ENCODE peak calls at places on chromosomes 3 and 15, in nine cellular contexts. P, C, Z, R, N, A, Q, H and D are unnamed samples.

GRCh38 chr3:4828279-4829030 is 150.8 kb upstream of the BHLHE40 start:
- DNase-seq in N (no peak), C (no peak), Q (no peak), R (no peak), A (peak; percentile 91), H (no peak), P (no peak), Z (no peak), D (no peak)

GRCh38 chr15:73324496-73325170 is 44.1 kb downstream of the HCN4 start:
- DNase-seq in Q (peak; percentile 49), A (no peak), R (no peak), H (no peak), Z (no peak), C (no peak), N (no peak), P (no peak), D (peak; percentile 11)

GRCh38 chr3:73603771-73604171 is 21.0 kb downstream of the PDZRN3 start:
- DNase-seq in C (no peak), H (no peak), N (peak; percentile 44), A (peak; percentile 79), Q (no peak), R (no peak), Z (no peak), P (no peak), D (no peak)

GRCh38 chr3:25582242-25582641 is 82.5 kb downstream of the TOP2B start:
- DNase-seq in R (peak; percentile 53), P (no peak), Z (no peak), N (peak; percentile 86), C (peak; percentile 58), H (no peak), Q (no peak), A (peak; percentile 74), D (no peak)

GRCh38 chr15:29988689-29989088 is 94.1 kb upstream of the GOLGA8J start:
- DNase-seq in P (no peak), Z (no peak), R (no peak), H (no peak), N (peak; percentile 17), Q (no peak), C (no peak), A (peak; percentile 85), D (no peak)

GRCh38 chr3:103906304-103906703 is 1460.4 kb upstream of the ALCAM start:
- DNase-seq in C (no peak), H (no peak), N (no peak), Q (no peak), Z (no peak), A (no peak), P (no peak), R (no peak), D (no peak)

GRCh38 chr3:177596822-177597271 is 399.6 kb upstream of the TBL1XR1 start:
- DNase-seq in P (no peak), C (no peak), H (no peak), Z (no peak), A (peak; percentile 80), N (no peak), R (no peak), Q (no peak), D (no peak)

GRCh38 chr3:187025656-187026320 is 95.5 kb downstream of the ST6GAL1 start:
- DNase-seq in N (no peak), Z (no peak), R (no peak), A (no peak), H (no peak), C (no peak), Q (no peak), P (no peak), D (no peak)

GRCh38 chr3:146469206-146470017 is at the start of gene PLSCR2:
- DNase-seq in P (no peak), C (peak; percentile 74), Q (peak; percentile 89), N (no peak), R (peak; percentile 15), A (no peak), H (peak; percentile 86), Z (peak; percentile 91), D (peak; percentile 82)

GRCh38 chr3:120615863-120616599 is 19.9 kb downstream of the NDUFB4 start:
- DNase-seq in C (no peak), N (peak; percentile 37), Q (no peak), R (no peak), A (peak; percentile 44), P (no peak), Z (peak; percentile 13), H (no peak), D (no peak)

GRCh38 chr15:57251308-57251707 is 125.0 kb upstream of the CGNL1 start:
- DNase-seq in P (no peak), Q (no peak), N (peak; percentile 29), H (no peak), C (no peak), Z (peak; percentile 55), A (peak; percentile 16), R (no peak), D (no peak)

GRCh38 chr15:70078578-70079417 is 18.9 kb downstream of the TLE3 start:
- DNase-seq in R (no peak), Q (no peak), A (no peak), N (no peak), Z (no peak), P (no peak), H (no peak), C (peak; percentile 82), D (no peak)

GRCh38 chr3:82376883-82377282 is 615.4 kb upstream of the GBE1 start:
- DNase-seq in P (no peak), H (no peak), A (no peak), N (peak; percentile 5), Z (peak; percentile 67), Q (no peak), C (no peak), R (no peak), D (no peak)

GRCh38 chr3:38334656-38335055 is 11.9 kb upstream of the XYLB start:
- DNase-seq in A (peak; percentile 71), R (peak; percentile 9), Q (no peak), H (no peak), N (peak; percentile 83), C (no peak), Z (no peak), P (no peak), D (no peak)

GRCh38 chr3:178558637-178559036 is 22.4 kb downstream of the KCNMB2 start:
- DNase-seq in R (no peak), A (no peak), Z (peak; percentile 5), H (no peak), C (no peak), Q (no peak), N (no peak), P (no peak), D (no peak)

GRCh38 chr3:99114565-99115291 is 213.2 kb upstream of the DCBLD2 start:
- DNase-seq in Z (peak; percentile 78), H (peak; percentile 60), N (peak; percentile 61), R (peak; percentile 31), Q (no peak), C (peak; percentile 26), A (peak; percentile 65), P (no peak), D (no peak)

DNA sequence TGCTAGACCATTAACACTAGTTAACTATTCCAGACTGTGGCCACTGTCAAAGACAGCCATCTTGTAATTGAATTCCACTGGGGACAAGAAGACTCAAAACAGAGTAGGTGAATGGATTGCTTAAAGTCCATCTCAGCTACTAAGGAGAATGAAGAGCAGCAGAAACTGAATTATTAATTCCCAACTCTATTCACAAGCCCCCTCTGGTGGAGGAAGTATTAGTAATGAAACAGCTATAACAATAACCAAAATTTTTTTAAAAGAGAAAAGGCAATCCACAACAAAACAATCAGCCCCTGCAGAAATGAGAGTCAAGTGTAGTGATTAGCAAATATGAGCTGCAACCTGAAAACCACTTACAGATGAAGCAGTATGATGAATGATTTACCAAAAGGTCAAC is 302.8 kb downstream of the FHIT start:
- DNase-seq in N (peak; percentile 34), R (no peak), Z (peak; percentile 35), Q (no peak), H (no peak), P (no peak), A (peak; percentile 19), C (no peak), D (no peak)
- TF ChIP-seq CTCF in N (peak; percentile 41), R (no peak), Z (peak; percentile 27), Q (no peak), H (no peak), P (peak; percentile 30), A (no peak), C (peak; percentile 35), D (no peak)

DNA sequence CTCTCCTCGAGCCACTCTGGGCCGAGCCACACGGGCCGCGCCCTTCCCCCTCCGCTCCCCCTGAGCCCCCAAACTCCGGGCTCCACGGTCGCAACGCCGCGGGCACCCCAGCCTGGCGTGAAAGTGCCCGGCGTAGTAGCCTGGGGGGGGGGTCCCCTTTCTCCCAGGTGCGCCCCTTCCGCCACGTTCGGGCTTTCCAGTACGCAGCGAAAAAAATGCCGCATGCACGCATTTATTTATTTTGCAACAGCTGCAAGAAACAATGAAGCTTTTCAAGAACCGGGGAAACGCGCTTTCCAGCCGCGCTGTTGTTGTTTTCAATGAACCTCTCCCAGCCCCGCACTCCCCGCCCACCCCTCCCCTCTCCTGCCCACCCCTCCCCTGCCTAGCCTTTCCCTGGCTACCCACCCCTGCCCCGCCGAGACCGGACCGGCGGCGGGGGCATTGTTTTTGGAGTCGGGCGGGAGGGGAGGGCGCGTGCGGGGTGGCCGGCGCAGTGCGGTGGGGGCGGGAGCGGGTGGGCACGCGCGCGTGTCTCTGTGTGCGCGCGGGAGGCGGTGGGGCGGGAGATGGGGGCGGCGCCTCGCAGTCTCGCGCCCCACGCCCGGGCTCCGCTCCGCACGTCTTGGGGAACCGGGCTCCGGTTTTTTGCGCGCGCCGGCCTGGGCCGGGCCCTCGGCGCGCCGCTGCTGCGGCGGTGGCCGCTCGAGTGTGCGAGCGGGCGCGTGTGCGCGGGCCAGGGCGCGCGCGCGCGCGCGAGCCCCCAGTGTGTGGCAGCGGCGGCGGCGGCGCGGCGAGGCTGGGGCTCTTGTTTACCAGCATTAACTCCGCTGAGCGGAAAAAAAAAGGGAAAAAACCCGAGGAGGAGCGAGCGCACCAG is at the start of gene IGF1R:
- DNase-seq in N (peak; percentile 90), H (peak; percentile 69), C (peak; percentile 95), P (peak; percentile 83), Q (peak; percentile 94), R (peak; percentile 92), Z (peak; percentile 90), A (peak; percentile 81), D (peak; percentile 88)
- TF ChIP-seq CTCF in N (no peak), H (peak; percentile 5), C (no peak), P (no peak), Q (no peak), R (peak; percentile 12), Z (no peak), A (no peak), D (no peak)

GRCh38 chr3:139523718-139524117 is 15.8 kb downstream of the RBP1 start:
- DNase-seq in Z (no peak), P (no peak), N (no peak), R (no peak), C (no peak), H (no peak), A (no peak), Q (no peak), D (no peak)
- TF ChIP-seq CTCF in Z (no peak), P (no peak), N (no peak), R (no peak), C (no peak), H (no peak), A (no peak), Q (no peak), D (no peak)

GRCh38 chr3:164812042-164812441 is 266.3 kb downstream of the SI start:
- DNase-seq in Q (no peak), P (no peak), N (no peak), A (no peak), Z (no peak), R (no peak), H (no peak), C (no peak), D (no peak)

DNA sequence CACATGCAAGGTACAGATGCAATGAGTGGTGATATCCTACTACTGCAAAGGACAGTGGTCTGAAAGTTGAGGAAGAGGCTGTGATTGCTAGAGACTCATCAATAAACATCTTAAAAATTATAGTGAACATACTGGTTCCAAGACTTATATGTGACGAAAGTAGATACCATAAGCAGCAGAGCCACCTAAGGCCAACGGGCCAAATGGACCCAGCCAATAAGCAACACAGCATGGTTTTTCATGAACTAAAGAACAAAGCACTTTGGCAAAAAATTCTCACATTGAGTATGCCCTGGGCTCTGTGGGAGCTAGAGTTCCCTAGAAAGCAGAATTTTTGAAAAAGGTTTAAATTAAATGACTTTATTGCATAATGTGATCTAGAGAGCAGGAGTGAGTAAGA is 272.1 kb downstream of the SI start:
- DNase-seq in C (no peak), P (no peak), R (no peak), H (no peak), N (no peak), A (no peak), Z (peak; percentile 16), Q (no peak), D (no peak)
- TF ChIP-seq CTCF in C (peak; percentile 16), P (no peak), R (no peak), H (no peak), N (no peak), A (no peak), Z (peak; percentile 54), Q (peak; percentile 17), D (no peak)